ENCODE peak calls at places on chromosomes 5 and 9, in six cellular contexts. One of them, this sample, is unnamed. For H3K4me1, the result is how much of the 10 kb centered on the place peaks cover.

GRCh38 chr5:53262348-53262970 is 152.9 kb upstream of the MOCS2 start:
- DNase-seq in lower lobe of right lung: no peak
- DNase-seq in aorta: no peak
- DNase-seq in GM23248: peak
- DNase-seq in GM23338: peak
- DNase-seq in cardiac muscle cell: peak
- DNase-seq in this sample: no peak

GRCh38 chr5:122310886-122311285 is 1.2 kb upstream of the SNCAIP start:
- DNase-seq in GM23248: peak
- DNase-seq in aorta: peak
- DNase-seq in lower lobe of right lung: no peak
- DNase-seq in cardiac muscle cell: peak
- DNase-seq in GM23338: peak
- DNase-seq in this sample: no peak

GRCh38 chr5:136212252-136212721 is 19.3 kb upstream of the SMIM32 start:
- DNase-seq in cardiac muscle cell: peak
- DNase-seq in GM23248: peak
- DNase-seq in GM23338: peak
- DNase-seq in aorta: peak
- DNase-seq in lower lobe of right lung: peak
- DNase-seq in this sample: no peak

GRCh38 chr9:115883467-115884329 is 269.9 kb upstream of the PAPPA start:
- DNase-seq in GM23338: peak
- DNase-seq in lower lobe of right lung: no peak
- DNase-seq in aorta: no peak
- DNase-seq in GM23248: peak
- DNase-seq in cardiac muscle cell: peak
- DNase-seq in this sample: no peak

GRCh38 chr5:157347301-157348048 is 81.6 kb downstream of the CYFIP2 start:
- DNase-seq in GM23248: no peak
- DNase-seq in aorta: no peak
- DNase-seq in lower lobe of right lung: no peak
- DNase-seq in cardiac muscle cell: no peak
- DNase-seq in GM23338: no peak
- DNase-seq in this sample: no peak

GRCh38 chr5:147822686-147823491 is 8.6 kb downstream of the SPINK1 start:
- DNase-seq in aorta: peak
- DNase-seq in cardiac muscle cell: peak
- DNase-seq in GM23248: peak
- DNase-seq in lower lobe of right lung: no peak
- DNase-seq in GM23338: peak
- DNase-seq in this sample: no peak

GRCh38 chr5:91229031-91229623 is 154.0 kb downstream of the ARRDC3 start:
- DNase-seq in lower lobe of right lung: no peak
- DNase-seq in GM23248: peak
- DNase-seq in aorta: no peak
- DNase-seq in cardiac muscle cell: no peak
- DNase-seq in GM23338: no peak
- DNase-seq in this sample: no peak

GRCh38 chr5:143350790-143351603 is 52.5 kb downstream of the NR3C1 start:
- DNase-seq in cardiac muscle cell: peak
- DNase-seq in GM23338: no peak
- DNase-seq in aorta: no peak
- DNase-seq in GM23248: peak
- DNase-seq in lower lobe of right lung: no peak
- DNase-seq in this sample: no peak

GRCh38 chr9:13023498-13023897 is 248.7 kb downstream of the LURAP1L start:
- DNase-seq in GM23338: no peak
- DNase-seq in GM23248: no peak
- DNase-seq in aorta: no peak
- DNase-seq in lower lobe of right lung: no peak
- DNase-seq in cardiac muscle cell: no peak
- DNase-seq in this sample: no peak

GRCh38 chr9:76613980-76614379 is 150.3 kb upstream of the PCA3 start:
- DNase-seq in cardiac muscle cell: no peak
- DNase-seq in GM23338: no peak
- DNase-seq in aorta: no peak
- DNase-seq in lower lobe of right lung: no peak
- DNase-seq in GM23248: no peak
- DNase-seq in this sample: no peak

GRCh38 chr9:82912639-82913038 is 150.3 kb downstream of the RASEF start:
- DNase-seq in GM23338: peak
- DNase-seq in GM23248: no peak
- DNase-seq in lower lobe of right lung: no peak
- DNase-seq in cardiac muscle cell: no peak
- DNase-seq in aorta: no peak
- DNase-seq in this sample: no peak

DNA sequence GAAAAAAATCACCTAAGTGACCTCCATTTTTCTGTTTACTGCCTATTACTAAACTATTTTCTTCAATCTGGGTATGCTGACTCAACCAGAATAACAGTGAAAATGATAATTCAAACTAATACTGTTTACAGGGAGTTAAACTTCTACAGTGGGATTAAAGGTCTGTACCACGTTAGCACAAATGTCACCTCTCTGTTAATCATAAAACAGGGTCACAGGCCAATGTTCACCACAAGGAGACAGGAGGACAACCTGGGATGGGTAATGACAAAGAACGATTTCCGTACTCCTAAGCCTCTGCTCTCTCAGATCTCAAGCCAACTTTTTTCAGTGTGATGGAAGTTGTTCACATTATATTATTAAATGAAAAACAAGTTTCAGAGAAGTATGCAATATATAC is 2.3 kb downstream of the ALDOB start:
- DNase-seq in cardiac muscle cell: no peak
- DNase-seq in lower lobe of right lung: no peak
- DNase-seq in GM23248: no peak
- DNase-seq in aorta: no peak
- DNase-seq in GM23338: no peak
- DNase-seq in this sample: no peak
- H3K4me1 ChIP-seq in cardiac muscle cell: under half
- H3K4me1 ChIP-seq in lower lobe of right lung: under half
- H3K4me1 ChIP-seq in GM23248: under half
- H3K4me1 ChIP-seq in aorta: under half
- H3K4me1 ChIP-seq in GM23338: under half
- H3K4me1 ChIP-seq in this sample: under half

GRCh38 chr5:87940775-87941174 is 327.9 kb downstream of the TMEM161B start:
- DNase-seq in aorta: no peak
- DNase-seq in GM23248: no peak
- DNase-seq in cardiac muscle cell: no peak
- DNase-seq in GM23338: no peak
- DNase-seq in lower lobe of right lung: no peak
- DNase-seq in this sample: no peak
- H3K27ac ChIP-seq in aorta: no peak
- H3K27ac ChIP-seq in GM23248: no peak
- H3K27ac ChIP-seq in cardiac muscle cell: no peak
- H3K27ac ChIP-seq in GM23338: no peak
- H3K27ac ChIP-seq in lower lobe of right lung: no peak
- H3K27ac ChIP-seq in this sample: no peak

GRCh38 chr9:3517377-3518048 is 8.3 kb downstream of the RFX3 start:
- DNase-seq in aorta: no peak
- DNase-seq in cardiac muscle cell: no peak
- DNase-seq in lower lobe of right lung: no peak
- DNase-seq in GM23248: no peak
- DNase-seq in GM23338: no peak
- DNase-seq in this sample: no peak
- H3K4me3 ChIP-seq in aorta: no peak
- H3K4me3 ChIP-seq in cardiac muscle cell: no peak
- H3K4me3 ChIP-seq in lower lobe of right lung: no peak
- H3K4me3 ChIP-seq in GM23248: no peak
- H3K4me3 ChIP-seq in GM23338: no peak
- H3K4me3 ChIP-seq in this sample: no peak

DNA sequence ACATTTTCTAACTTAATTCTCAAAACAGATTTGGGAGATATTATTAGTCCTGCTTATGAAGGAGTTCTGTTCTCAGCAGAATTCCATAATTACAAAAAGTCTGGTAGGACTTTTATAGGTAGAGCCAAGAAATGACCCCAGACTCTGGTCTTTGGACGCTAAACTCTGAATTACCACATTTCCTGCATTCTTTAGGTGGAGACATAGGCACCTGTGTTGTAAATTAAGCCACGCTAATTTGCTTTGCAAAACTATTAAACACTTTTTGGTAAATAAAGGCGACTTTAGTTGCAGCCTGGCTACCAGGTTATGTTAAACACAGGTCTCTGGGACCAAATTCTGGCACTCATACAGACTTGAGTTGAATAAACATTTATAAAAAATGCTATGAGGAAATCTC is 77.7 kb downstream of the C9orf152 start:
- DNase-seq in GM23248: no peak
- DNase-seq in cardiac muscle cell: no peak
- DNase-seq in GM23338: peak
- DNase-seq in aorta: no peak
- DNase-seq in lower lobe of right lung: no peak
- DNase-seq in this sample: no peak
- H3K4me1 ChIP-seq in GM23248: under half
- H3K4me1 ChIP-seq in cardiac muscle cell: half or more
- H3K4me1 ChIP-seq in GM23338: half or more
- H3K4me1 ChIP-seq in aorta: under half
- H3K4me1 ChIP-seq in lower lobe of right lung: half or more
- H3K4me1 ChIP-seq in this sample: under half

DNA sequence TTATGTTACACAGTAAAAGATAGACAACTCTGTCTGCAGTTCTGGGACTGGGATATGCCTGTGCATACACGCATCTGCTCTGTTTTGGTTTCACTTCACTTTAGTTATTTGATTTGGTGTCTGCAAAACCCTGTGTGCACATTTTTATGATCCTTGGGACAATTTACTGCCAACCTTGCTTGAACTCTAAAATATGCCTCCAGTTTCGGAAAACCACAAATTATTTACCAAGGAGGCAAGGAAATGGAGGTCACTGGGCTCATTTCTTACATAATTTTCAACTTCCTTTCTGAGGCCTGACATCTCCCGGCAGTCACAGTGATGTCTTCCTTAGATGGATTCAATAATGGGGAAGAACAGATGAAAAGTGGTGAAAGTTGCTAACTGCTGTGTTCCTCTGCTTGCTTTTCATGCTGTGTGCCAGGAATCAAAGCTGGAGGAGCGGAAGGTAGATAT is 61.2 kb upstream of the TAF11L2 start:
- DNase-seq in GM23338: no peak
- DNase-seq in cardiac muscle cell: no peak
- DNase-seq in aorta: no peak
- DNase-seq in lower lobe of right lung: no peak
- DNase-seq in GM23248: peak
- DNase-seq in this sample: no peak
- H3K27ac ChIP-seq in GM23338: no peak
- H3K27ac ChIP-seq in cardiac muscle cell: no peak
- H3K27ac ChIP-seq in aorta: no peak
- H3K27ac ChIP-seq in lower lobe of right lung: peak
- H3K27ac ChIP-seq in GM23248: peak
- H3K27ac ChIP-seq in this sample: no peak